ENCODE peak calls at places on chromosomes 2 and 18, in seven cellular contexts. One of them, this sample, is unnamed.

GRCh38 chr2:216661051-216661450 is 27.8 kb downstream of the IGFBP2 start:
- DNase-seq in IMR-90: no peak
- DNase-seq in NCI-H1092: no peak
- DNase-seq in stimulated activated CD4-positive, alpha-beta T cell treated with anti-CD3 and anti-CD28 coated beads, Interleukin-12 subunit alpha, Interleukin-12 subunit beta, amount 100 ng/mL, for 4 hours: no peak
- DNase-seq in T-helper 17 cell: no peak
- DNase-seq in GM10248: no peak
- DNase-seq in left lobe of liver: no peak
- DNase-seq in this sample: no peak

GRCh38 chr2:222318026-222318711 is 19.4 kb upstream of the PAX3 start:
- DNase-seq in IMR-90: peak
- DNase-seq in NCI-H1092: peak
- DNase-seq in stimulated activated CD4-positive, alpha-beta T cell treated with anti-CD3 and anti-CD28 coated beads, Interleukin-12 subunit alpha, Interleukin-12 subunit beta, amount 100 ng/mL, for 4 hours: peak
- DNase-seq in T-helper 17 cell: no peak
- DNase-seq in GM10248: peak
- DNase-seq in left lobe of liver: no peak
- DNase-seq in this sample: peak

GRCh38 chr2:54599914-54600313 is 123.5 kb upstream of the EML6 start:
- DNase-seq in IMR-90: no peak
- DNase-seq in NCI-H1092: no peak
- DNase-seq in stimulated activated CD4-positive, alpha-beta T cell treated with anti-CD3 and anti-CD28 coated beads, Interleukin-12 subunit alpha, Interleukin-12 subunit beta, amount 100 ng/mL, for 4 hours: no peak
- DNase-seq in T-helper 17 cell: no peak
- DNase-seq in GM10248: no peak
- DNase-seq in left lobe of liver: peak
- DNase-seq in this sample: peak

GRCh38 chr18:4765401-4765800 is 310.3 kb upstream of the DLGAP1 start:
- DNase-seq in IMR-90: no peak
- DNase-seq in NCI-H1092: no peak
- DNase-seq in stimulated activated CD4-positive, alpha-beta T cell treated with anti-CD3 and anti-CD28 coated beads, Interleukin-12 subunit alpha, Interleukin-12 subunit beta, amount 100 ng/mL, for 4 hours: no peak
- DNase-seq in T-helper 17 cell: no peak
- DNase-seq in GM10248: no peak
- DNase-seq in left lobe of liver: no peak
- DNase-seq in this sample: no peak

GRCh38 chr2:17643031-17643615 is 102.6 kb downstream of the VSNL1 start:
- DNase-seq in IMR-90: peak
- DNase-seq in NCI-H1092: no peak
- DNase-seq in stimulated activated CD4-positive, alpha-beta T cell treated with anti-CD3 and anti-CD28 coated beads, Interleukin-12 subunit alpha, Interleukin-12 subunit beta, amount 100 ng/mL, for 4 hours: peak
- DNase-seq in T-helper 17 cell: no peak
- DNase-seq in GM10248: no peak
- DNase-seq in left lobe of liver: no peak
- DNase-seq in this sample: no peak

GRCh38 chr18:21997207-21998143 is 171.9 kb upstream of the GATA6 start:
- DNase-seq in IMR-90: peak
- DNase-seq in NCI-H1092: no peak
- DNase-seq in stimulated activated CD4-positive, alpha-beta T cell treated with anti-CD3 and anti-CD28 coated beads, Interleukin-12 subunit alpha, Interleukin-12 subunit beta, amount 100 ng/mL, for 4 hours: no peak
- DNase-seq in T-helper 17 cell: no peak
- DNase-seq in GM10248: peak
- DNase-seq in left lobe of liver: no peak
- DNase-seq in this sample: peak

GRCh38 chr18:10304853-10305252 is 149.6 kb upstream of the APCDD1 start:
- DNase-seq in IMR-90: peak
- DNase-seq in NCI-H1092: no peak
- DNase-seq in stimulated activated CD4-positive, alpha-beta T cell treated with anti-CD3 and anti-CD28 coated beads, Interleukin-12 subunit alpha, Interleukin-12 subunit beta, amount 100 ng/mL, for 4 hours: no peak
- DNase-seq in T-helper 17 cell: no peak
- DNase-seq in GM10248: no peak
- DNase-seq in left lobe of liver: no peak
- DNase-seq in this sample: no peak

GRCh38 chr2:235218486-235218907 is 266.7 kb downstream of the SH3BP4 start:
- DNase-seq in IMR-90: no peak
- DNase-seq in NCI-H1092: no peak
- DNase-seq in stimulated activated CD4-positive, alpha-beta T cell treated with anti-CD3 and anti-CD28 coated beads, Interleukin-12 subunit alpha, Interleukin-12 subunit beta, amount 100 ng/mL, for 4 hours: no peak
- DNase-seq in T-helper 17 cell: no peak
- DNase-seq in GM10248: no peak
- DNase-seq in left lobe of liver: no peak
- DNase-seq in this sample: no peak

GRCh38 chr2:54396107-54396506 is 60.0 kb upstream of the SPTBN1 start:
- DNase-seq in IMR-90: peak
- DNase-seq in NCI-H1092: no peak
- DNase-seq in stimulated activated CD4-positive, alpha-beta T cell treated with anti-CD3 and anti-CD28 coated beads, Interleukin-12 subunit alpha, Interleukin-12 subunit beta, amount 100 ng/mL, for 4 hours: no peak
- DNase-seq in T-helper 17 cell: no peak
- DNase-seq in GM10248: no peak
- DNase-seq in left lobe of liver: no peak
- DNase-seq in this sample: no peak

GRCh38 chr2:33158482-33159003 is 211.8 kb downstream of the LTBP1 start:
- DNase-seq in IMR-90: peak
- DNase-seq in NCI-H1092: no peak
- DNase-seq in stimulated activated CD4-positive, alpha-beta T cell treated with anti-CD3 and anti-CD28 coated beads, Interleukin-12 subunit alpha, Interleukin-12 subunit beta, amount 100 ng/mL, for 4 hours: no peak
- DNase-seq in T-helper 17 cell: no peak
- DNase-seq in GM10248: no peak
- DNase-seq in left lobe of liver: no peak
- DNase-seq in this sample: no peak

GRCh38 chr2:26671691-26672090 is 20.8 kb upstream of the KCNK3 start:
- DNase-seq in IMR-90: no peak
- DNase-seq in NCI-H1092: no peak
- DNase-seq in stimulated activated CD4-positive, alpha-beta T cell treated with anti-CD3 and anti-CD28 coated beads, Interleukin-12 subunit alpha, Interleukin-12 subunit beta, amount 100 ng/mL, for 4 hours: no peak
- DNase-seq in T-helper 17 cell: no peak
- DNase-seq in GM10248: no peak
- DNase-seq in left lobe of liver: no peak
- DNase-seq in this sample: no peak

GRCh38 chr2:217918220-217919024 is 84.4 kb downstream of the TNS1 start:
- DNase-seq in IMR-90: peak
- DNase-seq in NCI-H1092: no peak
- DNase-seq in stimulated activated CD4-positive, alpha-beta T cell treated with anti-CD3 and anti-CD28 coated beads, Interleukin-12 subunit alpha, Interleukin-12 subunit beta, amount 100 ng/mL, for 4 hours: no peak
- DNase-seq in T-helper 17 cell: no peak
- DNase-seq in GM10248: no peak
- DNase-seq in left lobe of liver: no peak
- DNase-seq in this sample: no peak

GRCh38 chr2:176642074-176642473 is 372.8 kb downstream of the MTX2 start:
- DNase-seq in IMR-90: peak
- DNase-seq in NCI-H1092: no peak
- DNase-seq in stimulated activated CD4-positive, alpha-beta T cell treated with anti-CD3 and anti-CD28 coated beads, Interleukin-12 subunit alpha, Interleukin-12 subunit beta, amount 100 ng/mL, for 4 hours: no peak
- DNase-seq in T-helper 17 cell: no peak
- DNase-seq in GM10248: peak
- DNase-seq in left lobe of liver: no peak
- DNase-seq in this sample: no peak

GRCh38 chr2:141015339-141016047 is 1115.3 kb downstream of the LRP1B start:
- DNase-seq in IMR-90: no peak
- DNase-seq in NCI-H1092: no peak
- DNase-seq in stimulated activated CD4-positive, alpha-beta T cell treated with anti-CD3 and anti-CD28 coated beads, Interleukin-12 subunit alpha, Interleukin-12 subunit beta, amount 100 ng/mL, for 4 hours: no peak
- DNase-seq in T-helper 17 cell: no peak
- DNase-seq in GM10248: no peak
- DNase-seq in left lobe of liver: no peak
- DNase-seq in this sample: no peak

GRCh38 chr18:31684279-31685096 is at the start of gene B4GALT6:
- DNase-seq in IMR-90: no peak
- DNase-seq in NCI-H1092: peak
- DNase-seq in stimulated activated CD4-positive, alpha-beta T cell treated with anti-CD3 and anti-CD28 coated beads, Interleukin-12 subunit alpha, Interleukin-12 subunit beta, amount 100 ng/mL, for 4 hours: peak
- DNase-seq in T-helper 17 cell: no peak
- DNase-seq in GM10248: peak
- DNase-seq in left lobe of liver: peak
- DNase-seq in this sample: no peak

GRCh38 chr18:10131036-10131774 is 217.4 kb downstream of the VAPA start:
- DNase-seq in IMR-90: no peak
- DNase-seq in NCI-H1092: no peak
- DNase-seq in stimulated activated CD4-positive, alpha-beta T cell treated with anti-CD3 and anti-CD28 coated beads, Interleukin-12 subunit alpha, Interleukin-12 subunit beta, amount 100 ng/mL, for 4 hours: no peak
- DNase-seq in T-helper 17 cell: no peak
- DNase-seq in GM10248: no peak
- DNase-seq in left lobe of liver: no peak
- DNase-seq in this sample: no peak

GRCh38 chr2:127007652-127008051 is 99.3 kb downstream of the BIN1 start:
- DNase-seq in IMR-90: peak
- DNase-seq in NCI-H1092: no peak
- DNase-seq in stimulated activated CD4-positive, alpha-beta T cell treated with anti-CD3 and anti-CD28 coated beads, Interleukin-12 subunit alpha, Interleukin-12 subunit beta, amount 100 ng/mL, for 4 hours: no peak
- DNase-seq in T-helper 17 cell: no peak
- DNase-seq in GM10248: no peak
- DNase-seq in left lobe of liver: no peak
- DNase-seq in this sample: no peak

GRCh38 chr2:34486945-34487344 is 887.8 kb upstream of the FAM98A start:
- DNase-seq in IMR-90: no peak
- DNase-seq in NCI-H1092: no peak
- DNase-seq in stimulated activated CD4-positive, alpha-beta T cell treated with anti-CD3 and anti-CD28 coated beads, Interleukin-12 subunit alpha, Interleukin-12 subunit beta, amount 100 ng/mL, for 4 hours: no peak
- DNase-seq in T-helper 17 cell: no peak
- DNase-seq in GM10248: no peak
- DNase-seq in left lobe of liver: no peak
- DNase-seq in this sample: no peak

GRCh38 chr18:37845498-37845897 is 279.9 kb upstream of the CELF4 start:
- DNase-seq in IMR-90: no peak
- DNase-seq in NCI-H1092: no peak
- DNase-seq in stimulated activated CD4-positive, alpha-beta T cell treated with anti-CD3 and anti-CD28 coated beads, Interleukin-12 subunit alpha, Interleukin-12 subunit beta, amount 100 ng/mL, for 4 hours: no peak
- DNase-seq in T-helper 17 cell: no peak
- DNase-seq in GM10248: no peak
- DNase-seq in left lobe of liver: no peak
- DNase-seq in this sample: no peak

GRCh38 chr2:48209214-48209885 is 303.1 kb upstream of the FBXO11 start:
- DNase-seq in IMR-90: peak
- DNase-seq in NCI-H1092: no peak
- DNase-seq in stimulated activated CD4-positive, alpha-beta T cell treated with anti-CD3 and anti-CD28 coated beads, Interleukin-12 subunit alpha, Interleukin-12 subunit beta, amount 100 ng/mL, for 4 hours: no peak
- DNase-seq in T-helper 17 cell: no peak
- DNase-seq in GM10248: no peak
- DNase-seq in left lobe of liver: no peak
- DNase-seq in this sample: no peak

GRCh38 chr2:9779572-9780264 is 63.6 kb upstream of the TAF1B start:
- DNase-seq in IMR-90: no peak
- DNase-seq in NCI-H1092: no peak
- DNase-seq in stimulated activated CD4-positive, alpha-beta T cell treated with anti-CD3 and anti-CD28 coated beads, Interleukin-12 subunit alpha, Interleukin-12 subunit beta, amount 100 ng/mL, for 4 hours: no peak
- DNase-seq in T-helper 17 cell: peak
- DNase-seq in GM10248: no peak
- DNase-seq in left lobe of liver: no peak
- DNase-seq in this sample: no peak

GRCh38 chr2:159249955-159250723 is 36.4 kb downstream of the WDSUB1 start:
- DNase-seq in IMR-90: peak
- DNase-seq in NCI-H1092: peak
- DNase-seq in stimulated activated CD4-positive, alpha-beta T cell treated with anti-CD3 and anti-CD28 coated beads, Interleukin-12 subunit alpha, Interleukin-12 subunit beta, amount 100 ng/mL, for 4 hours: no peak
- DNase-seq in T-helper 17 cell: no peak
- DNase-seq in GM10248: peak
- DNase-seq in left lobe of liver: no peak
- DNase-seq in this sample: peak

GRCh38 chr2:133518646-133519344 is 49.5 kb downstream of the NCKAP5 start:
- DNase-seq in IMR-90: peak
- DNase-seq in NCI-H1092: no peak
- DNase-seq in stimulated activated CD4-positive, alpha-beta T cell treated with anti-CD3 and anti-CD28 coated beads, Interleukin-12 subunit alpha, Interleukin-12 subunit beta, amount 100 ng/mL, for 4 hours: no peak
- DNase-seq in T-helper 17 cell: no peak
- DNase-seq in GM10248: no peak
- DNase-seq in left lobe of liver: no peak
- DNase-seq in this sample: no peak

GRCh38 chr18:11587432-11587831 is 22.0 kb upstream of the SLC35G4 start:
- DNase-seq in IMR-90: no peak
- DNase-seq in NCI-H1092: no peak
- DNase-seq in stimulated activated CD4-positive, alpha-beta T cell treated with anti-CD3 and anti-CD28 coated beads, Interleukin-12 subunit alpha, Interleukin-12 subunit beta, amount 100 ng/mL, for 4 hours: no peak
- DNase-seq in T-helper 17 cell: no peak
- DNase-seq in GM10248: no peak
- DNase-seq in left lobe of liver: no peak
- DNase-seq in this sample: no peak

GRCh38 chr2:28463211-28463610 is 32.6 kb upstream of the PLB1 start:
- DNase-seq in IMR-90: no peak
- DNase-seq in NCI-H1092: no peak
- DNase-seq in stimulated activated CD4-positive, alpha-beta T cell treated with anti-CD3 and anti-CD28 coated beads, Interleukin-12 subunit alpha, Interleukin-12 subunit beta, amount 100 ng/mL, for 4 hours: no peak
- DNase-seq in T-helper 17 cell: no peak
- DNase-seq in GM10248: no peak
- DNase-seq in left lobe of liver: no peak
- DNase-seq in this sample: no peak

GRCh38 chr2:129936334-129936934 is 43.0 kb upstream of the RAB6C start:
- DNase-seq in IMR-90: no peak
- DNase-seq in NCI-H1092: peak
- DNase-seq in stimulated activated CD4-positive, alpha-beta T cell treated with anti-CD3 and anti-CD28 coated beads, Interleukin-12 subunit alpha, Interleukin-12 subunit beta, amount 100 ng/mL, for 4 hours: no peak
- DNase-seq in T-helper 17 cell: peak
- DNase-seq in GM10248: peak
- DNase-seq in left lobe of liver: no peak
- DNase-seq in this sample: no peak

GRCh38 chr18:60753753-60754152 is 381.2 kb upstream of the MC4R start:
- DNase-seq in IMR-90: no peak
- DNase-seq in NCI-H1092: no peak
- DNase-seq in stimulated activated CD4-positive, alpha-beta T cell treated with anti-CD3 and anti-CD28 coated beads, Interleukin-12 subunit alpha, Interleukin-12 subunit beta, amount 100 ng/mL, for 4 hours: no peak
- DNase-seq in T-helper 17 cell: no peak
- DNase-seq in GM10248: no peak
- DNase-seq in left lobe of liver: no peak
- DNase-seq in this sample: no peak

GRCh38 chr2:239464166-239465016 is 63.6 kb upstream of the HDAC4 start:
- DNase-seq in IMR-90: no peak
- DNase-seq in NCI-H1092: no peak
- DNase-seq in stimulated activated CD4-positive, alpha-beta T cell treated with anti-CD3 and anti-CD28 coated beads, Interleukin-12 subunit alpha, Interleukin-12 subunit beta, amount 100 ng/mL, for 4 hours: no peak
- DNase-seq in T-helper 17 cell: no peak
- DNase-seq in GM10248: no peak
- DNase-seq in left lobe of liver: peak
- DNase-seq in this sample: no peak

GRCh38 chr2:85766214-85766613 is 12.4 kb downstream of the ATOH8 start:
- DNase-seq in IMR-90: no peak
- DNase-seq in NCI-H1092: no peak
- DNase-seq in stimulated activated CD4-positive, alpha-beta T cell treated with anti-CD3 and anti-CD28 coated beads, Interleukin-12 subunit alpha, Interleukin-12 subunit beta, amount 100 ng/mL, for 4 hours: no peak
- DNase-seq in T-helper 17 cell: no peak
- DNase-seq in GM10248: no peak
- DNase-seq in left lobe of liver: no peak
- DNase-seq in this sample: no peak

GRCh38 chr2:201127128-201127521 is 11.2 kb downstream of the CFLAR start:
- DNase-seq in IMR-90: no peak
- DNase-seq in NCI-H1092: no peak
- DNase-seq in stimulated activated CD4-positive, alpha-beta T cell treated with anti-CD3 and anti-CD28 coated beads, Interleukin-12 subunit alpha, Interleukin-12 subunit beta, amount 100 ng/mL, for 4 hours: no peak
- DNase-seq in T-helper 17 cell: no peak
- DNase-seq in GM10248: no peak
- DNase-seq in left lobe of liver: no peak
- DNase-seq in this sample: no peak

GRCh38 chr2:157784169-157784822 is 91.8 kb downstream of the ACVR1 start:
- DNase-seq in IMR-90: peak
- DNase-seq in NCI-H1092: no peak
- DNase-seq in stimulated activated CD4-positive, alpha-beta T cell treated with anti-CD3 and anti-CD28 coated beads, Interleukin-12 subunit alpha, Interleukin-12 subunit beta, amount 100 ng/mL, for 4 hours: no peak
- DNase-seq in T-helper 17 cell: no peak
- DNase-seq in GM10248: no peak
- DNase-seq in left lobe of liver: peak
- DNase-seq in this sample: peak

GRCh38 chr18:12579775-12580174 is 78.1 kb downstream of the SPIRE1 start:
- DNase-seq in IMR-90: no peak
- DNase-seq in NCI-H1092: no peak
- DNase-seq in stimulated activated CD4-positive, alpha-beta T cell treated with anti-CD3 and anti-CD28 coated beads, Interleukin-12 subunit alpha, Interleukin-12 subunit beta, amount 100 ng/mL, for 4 hours: no peak
- DNase-seq in T-helper 17 cell: no peak
- DNase-seq in GM10248: no peak
- DNase-seq in left lobe of liver: no peak
- DNase-seq in this sample: no peak

GRCh38 chr2:37854676-37855282 is 70.3 kb upstream of the RMDN2 start:
- DNase-seq in IMR-90: no peak
- DNase-seq in NCI-H1092: no peak
- DNase-seq in stimulated activated CD4-positive, alpha-beta T cell treated with anti-CD3 and anti-CD28 coated beads, Interleukin-12 subunit alpha, Interleukin-12 subunit beta, amount 100 ng/mL, for 4 hours: no peak
- DNase-seq in T-helper 17 cell: no peak
- DNase-seq in GM10248: no peak
- DNase-seq in left lobe of liver: no peak
- DNase-seq in this sample: no peak

GRCh38 chr2:140027320-140027719 is 1247.1 kb upstream of the NXPH2 start:
- DNase-seq in IMR-90: no peak
- DNase-seq in NCI-H1092: no peak
- DNase-seq in stimulated activated CD4-positive, alpha-beta T cell treated with anti-CD3 and anti-CD28 coated beads, Interleukin-12 subunit alpha, Interleukin-12 subunit beta, amount 100 ng/mL, for 4 hours: no peak
- DNase-seq in T-helper 17 cell: no peak
- DNase-seq in GM10248: no peak
- DNase-seq in left lobe of liver: no peak
- DNase-seq in this sample: no peak

GRCh38 chr2:636649-637405 is 40.4 kb downstream of the TMEM18 start:
- DNase-seq in IMR-90: peak
- DNase-seq in NCI-H1092: peak
- DNase-seq in stimulated activated CD4-positive, alpha-beta T cell treated with anti-CD3 and anti-CD28 coated beads, Interleukin-12 subunit alpha, Interleukin-12 subunit beta, amount 100 ng/mL, for 4 hours: peak
- DNase-seq in T-helper 17 cell: peak
- DNase-seq in GM10248: peak
- DNase-seq in left lobe of liver: peak
- DNase-seq in this sample: peak

GRCh38 chr18:53018791-53019190 is 678.8 kb downstream of the DCC start:
- DNase-seq in IMR-90: no peak
- DNase-seq in NCI-H1092: no peak
- DNase-seq in stimulated activated CD4-positive, alpha-beta T cell treated with anti-CD3 and anti-CD28 coated beads, Interleukin-12 subunit alpha, Interleukin-12 subunit beta, amount 100 ng/mL, for 4 hours: no peak
- DNase-seq in T-helper 17 cell: no peak
- DNase-seq in GM10248: no peak
- DNase-seq in left lobe of liver: no peak
- DNase-seq in this sample: no peak